ENCODE peak calls at places on chromosomes 2 and 18, in seven cellular contexts. E is HL-60, C is GM06990, R is tibial nerve, N is AG10803, Z is nephron progenitor cell, Q is neural crest cell. M is an unnamed sample.

GRCh38 chr2:210626849-210627248 is 70.5 kb downstream of the CPS1 start:
- DNase-seq in R (no peak), E (no peak), C (peak; percentile 16), Q (no peak), Z (no peak), N (peak; percentile 9), M (no peak)

GRCh38 chr2:127179756-127180155 is 40.3 kb downstream of the CYP27C1 start:
- DNase-seq in Z (no peak), Q (no peak), R (no peak), N (peak; percentile 96), E (peak; percentile 89), C (no peak), M (peak; percentile 49)

GRCh38 chr2:230327418-230328154 is 593 bp downstream of the SP140L start:
- DNase-seq in C (no peak), E (peak; percentile 59), N (no peak), Q (no peak), R (no peak), Z (no peak), M (no peak)

GRCh38 chr18:12388440-12388839 is 11.4 kb upstream of the AFG3L2 start:
- DNase-seq in Q (no peak), C (no peak), N (no peak), E (no peak), R (no peak), Z (no peak), M (no peak)

GRCh38 chr2:106582431-106583143 is 95.4 kb downstream of the CD8B2 start:
- DNase-seq in Q (peak; percentile 74), R (peak; percentile 71), N (peak; percentile 78), E (peak; percentile 40), C (no peak), Z (peak; percentile 77), M (no peak)

GRCh38 chr2:232376260-232376659 is 2.3 kb upstream of the ALPP start:
- DNase-seq in Q (no peak), R (no peak), E (no peak), C (no peak), Z (no peak), N (no peak), M (no peak)

GRCh38 chr2:42929985-42930581 is 137.7 kb upstream of the HAAO start:
- DNase-seq in R (no peak), E (no peak), Z (no peak), N (peak; percentile 90), Q (no peak), C (no peak), M (no peak)

GRCh38 chr2:43707255-43707654 is 31.0 kb upstream of the C1GALT1C1L start:
- DNase-seq in C (no peak), Z (no peak), N (peak; percentile 68), R (peak; percentile 33), Q (no peak), E (no peak), M (no peak)

GRCh38 chr2:22947741-22948140 is 437.2 kb upstream of the KLHL29 start:
- DNase-seq in E (no peak), Q (no peak), N (no peak), Z (no peak), C (no peak), R (no peak), M (no peak)

GRCh38 chr2:146850746-146851145 is 994.1 kb upstream of the ACVR2A start:
- DNase-seq in R (no peak), C (no peak), Q (no peak), Z (no peak), E (no peak), N (no peak), M (no peak)

GRCh38 chr2:233976690-233977294 is 59.6 kb downstream of the TRPM8 start:
- DNase-seq in R (no peak), E (peak; percentile 34), Z (peak; percentile 19), C (no peak), Q (no peak), N (peak; percentile 71), M (no peak)

GRCh38 chr2:54572636-54573531 is 116.8 kb downstream of the SPTBN1 start:
- DNase-seq in R (no peak), C (no peak), Z (no peak), E (no peak), Q (no peak), N (no peak), M (no peak)

GRCh38 chr18:35692866-35693265 is 111.3 kb downstream of the GALNT1 start:
- DNase-seq in E (no peak), N (no peak), C (no peak), Z (no peak), Q (no peak), R (no peak), M (no peak)

GRCh38 chr2:83633435-83633834 is 825.6 kb downstream of the SUCLG1 start:
- DNase-seq in E (no peak), Q (no peak), Z (no peak), C (no peak), R (no peak), N (peak; percentile 71), M (no peak)

GRCh38 chr18:74528478-74528877 is 5.8 kb upstream of the CNDP1 start:
- DNase-seq in R (no peak), Q (no peak), N (no peak), C (no peak), Z (no peak), E (no peak), M (no peak)

GRCh38 chr2:171787333-171788072 is 100.2 kb downstream of the DYNC1I2 start:
- DNase-seq in C (no peak), R (no peak), N (no peak), E (no peak), Q (no peak), Z (no peak), M (no peak)

GRCh38 chr2:145123606-145124005 is 603.7 kb upstream of the ZEB2 start:
- DNase-seq in E (no peak), Z (no peak), Q (no peak), N (peak; percentile 13), C (no peak), R (no peak), M (no peak)

GRCh38 chr2:55590810-55591440 is 26.5 kb downstream of the PPP4R3B start:
- DNase-seq in C (peak; percentile 28), Q (no peak), N (peak; percentile 44), Z (no peak), E (no peak), R (no peak), M (no peak)

GRCh38 chr2:98908909-98909308 is 27.1 kb downstream of the CRACDL start:
- DNase-seq in N (peak; percentile 5), Q (no peak), E (peak; percentile 49), R (no peak), Z (no peak), C (no peak), M (peak; percentile 32)

GRCh38 chr2:115034801-115035200 is 592.4 kb downstream of the DPP10 start:
- DNase-seq in C (no peak), E (no peak), R (no peak), N (no peak), Z (no peak), Q (no peak), M (no peak)

GRCh38 chr2:224359569-224359968 is 42.3 kb downstream of the FAM124B start:
- DNase-seq in Z (peak; percentile 28), R (no peak), Q (no peak), N (no peak), C (no peak), E (no peak), M (no peak)

GRCh38 chr2:28735511-28735910 is 16.1 kb upstream of the PPP1CB start:
- DNase-seq in E (no peak), C (no peak), Z (no peak), Q (no peak), N (no peak), R (no peak), M (no peak)

GRCh38 chr2:118089015-118089800 is 937 bp downstream of the INSIG2 start:
- DNase-seq in E (peak; percentile 40), Z (peak; percentile 17), N (peak; percentile 64), C (no peak), R (no peak), Q (peak; percentile 6), M (no peak)

GRCh38 chr2:171036532-171036931 is 107.5 kb downstream of the GORASP2 start:
- DNase-seq in N (no peak), Q (no peak), E (no peak), C (no peak), R (no peak), Z (no peak), M (no peak)

DNA sequence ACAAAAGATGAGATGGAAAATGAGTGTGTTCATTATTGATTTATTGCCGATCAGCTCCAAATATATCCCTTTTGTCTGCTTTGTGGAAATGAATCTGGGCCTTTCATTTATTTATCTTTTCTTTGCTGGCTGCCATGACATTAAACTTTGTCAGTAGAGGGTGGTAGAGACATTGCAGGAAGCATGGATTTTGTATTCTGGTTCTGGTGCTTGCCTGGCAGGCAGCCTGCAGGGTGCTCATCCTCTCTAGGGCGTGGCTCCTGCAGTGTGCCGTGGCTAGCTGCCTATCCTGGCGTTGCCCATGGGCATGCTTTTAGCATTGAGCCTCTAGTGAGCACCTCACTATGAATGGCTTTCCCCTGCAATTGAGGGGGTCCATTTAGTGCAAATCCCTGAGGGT is 593.1 kb downstream of the RNF144A start:
- DNase-seq in R (no peak), E (no peak), N (no peak), Q (no peak), C (no peak), Z (no peak), M (no peak)
- TF ChIP-seq CTCF in R (no peak), E (no peak), N (no peak), Q (no peak), C (peak; percentile 20), Z (no peak), M (no peak)

GRCh38 chr2:47274054-47274779 is 119.1 kb upstream of the STPG4 start:
- DNase-seq in C (no peak), E (no peak), N (peak; percentile 76), Q (no peak), R (no peak), Z (no peak), M (no peak)
- TF ChIP-seq CTCF in C (no peak), E (no peak), N (peak; percentile 10), Q (no peak), R (no peak), Z (no peak), M (no peak)

DNA sequence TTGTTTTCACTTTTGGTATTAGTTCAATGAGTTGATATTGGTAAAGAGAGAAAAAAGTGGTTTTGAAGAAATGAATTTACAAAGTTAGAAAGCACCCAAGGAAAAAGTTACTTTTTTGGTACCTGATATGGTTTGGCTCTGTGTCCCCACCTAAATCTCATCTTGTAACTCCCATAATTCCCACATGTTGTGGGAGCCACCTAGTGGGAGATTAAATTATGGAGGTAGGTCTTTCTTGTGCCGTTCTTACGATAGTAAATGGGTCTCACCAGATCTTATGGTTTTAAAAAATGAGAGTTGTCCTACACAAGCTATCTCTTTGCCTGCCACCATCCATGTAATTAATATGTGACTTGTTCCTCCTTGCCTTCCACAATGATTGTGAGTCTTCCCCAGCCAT is 965.6 kb upstream of the NRXN1 start:
- DNase-seq in E (no peak), Q (no peak), N (no peak), Z (no peak), C (no peak), R (no peak), M (no peak)
- TF ChIP-seq CTCF in E (no peak), Q (peak; percentile 16), N (no peak), Z (no peak), C (no peak), R (no peak), M (no peak)

DNA sequence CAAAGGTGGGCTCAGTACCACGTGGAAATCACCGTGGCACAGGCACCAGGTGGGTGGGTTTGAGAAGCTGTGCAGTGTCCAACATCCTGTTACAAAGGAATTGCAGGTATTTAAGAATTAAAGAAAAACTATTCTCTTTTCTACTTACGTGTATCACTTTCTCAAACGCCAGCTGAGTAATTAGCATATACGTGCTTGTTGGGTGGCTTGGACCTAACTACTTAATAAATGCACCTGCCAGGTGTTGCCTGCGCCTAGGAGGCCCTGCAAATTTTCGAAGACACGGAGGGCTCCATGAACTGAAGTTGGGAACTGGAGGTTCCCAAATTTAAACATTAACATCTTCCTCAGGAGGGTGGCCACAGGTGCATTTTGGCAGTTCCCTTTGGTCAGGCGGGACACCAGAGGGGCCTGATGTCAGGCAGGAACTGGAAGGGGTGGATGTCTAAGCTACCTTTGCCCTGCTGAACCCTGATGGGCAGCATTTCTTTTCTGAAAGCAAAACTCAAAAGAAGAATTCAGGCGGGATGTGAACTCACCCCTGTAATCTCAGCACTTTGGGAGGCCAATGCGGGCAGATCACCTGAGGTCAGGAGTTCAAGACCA is 84.8 kb downstream of the HS6ST1 start:
- DNase-seq in Z (no peak), Q (no peak), R (no peak), N (no peak), E (no peak), C (no peak), M (peak; percentile 58)
- TF ChIP-seq CTCF in Z (no peak), Q (no peak), R (no peak), N (no peak), E (no peak), C (no peak), M (no peak)